ENCODE peak calls at places on chromosomes 3 and 15, in ten cellular contexts. X is GM06990; C is NCI-H1694 treated with DMSO at 0.1 percent for 48 hours; J is activated CD4-positive, alpha-beta T cell treated with anti-CD3 and anti-CD28 coated beads, Interleukin-2, amount 50 U/mL, for 1 hour; W is omental fat pad; E is effector CD4-positive, alpha-beta T cell; M is SJSA1; P is M059J; Q is sciatic nerve; F is astrocyte of the hippocampus. K is an unnamed sample.

GRCh38 chr3:66396161-66396760 is 104.6 kb downstream of the LRIG1 start:
- DNase-seq in E (no peak), Q (peak), J (no peak), X (no peak), C (no peak), F (no peak), W (no peak), M (no peak), P (no peak), K (no peak)

GRCh38 chr3:102235679-102236078 is 199.1 kb upstream of the ZPLD1 start:
- DNase-seq in Q (no peak), M (peak), C (no peak), P (peak), W (no peak), X (no peak), F (peak), J (no peak), E (no peak), K (peak)

GRCh38 chr3:60469481-60469880 is 781.8 kb downstream of the FHIT start:
- DNase-seq in J (no peak), X (no peak), C (no peak), Q (no peak), W (no peak), F (no peak), M (no peak), E (no peak), P (no peak), K (no peak)

GRCh38 chr3:31968927-31969418 is 12.1 kb downstream of the OSBPL10 start:
- DNase-seq in Q (no peak), M (peak), W (no peak), X (no peak), F (peak), P (peak), E (no peak), J (no peak), C (no peak), K (peak)

GRCh38 chr3:127170794-127171193 is 22.1 kb upstream of the PRR23E start:
- DNase-seq in C (peak), M (no peak), P (peak), X (no peak), E (no peak), F (peak), J (no peak), W (no peak), Q (no peak), K (peak)

GRCh38 chr15:39942101-39942752 is 8.3 kb downstream of the EIF2AK4 start:
- DNase-seq in Q (no peak), E (no peak), C (no peak), X (no peak), W (no peak), J (no peak), M (no peak), P (no peak), F (peak), K (no peak)

GRCh38 chr15:27418729-27419128 is 447.7 kb downstream of the GABRG3 start:
- DNase-seq in E (no peak), C (no peak), Q (no peak), X (no peak), J (no peak), F (peak), M (no peak), P (no peak), W (no peak), K (peak)

GRCh38 chr3:71511446-71511845 is 72.1 kb downstream of the FOXP1 start:
- DNase-seq in M (no peak), C (no peak), F (no peak), X (no peak), Q (no peak), E (no peak), P (no peak), W (no peak), J (no peak), K (no peak)

GRCh38 chr15:91849180-91849579 is 4.3 kb upstream of the SLCO3A1 start:
- DNase-seq in F (no peak), E (no peak), X (no peak), J (no peak), W (no peak), P (no peak), Q (no peak), C (no peak), M (no peak), K (no peak)

GRCh38 chr15:58203537-58203936 is 65.4 kb downstream of the AQP9 start:
- DNase-seq in Q (no peak), M (peak), J (no peak), P (peak), C (no peak), F (peak), X (no peak), E (no peak), W (no peak), K (peak)

GRCh38 chr3:169545606-169546005 is 117.9 kb downstream of the MECOM start:
- DNase-seq in J (no peak), P (peak), E (no peak), F (no peak), W (no peak), C (no peak), X (no peak), M (no peak), Q (no peak), K (no peak)

GRCh38 chr15:63189955-63190691 is 717 bp downstream of the RAB8B start:
- DNase-seq in E (no peak), X (no peak), F (no peak), J (no peak), C (no peak), Q (no peak), P (peak), M (no peak), W (no peak), K (peak)

GRCh38 chr3:9229886-9230285 is 19.6 kb downstream of the SRGAP3 start:
- DNase-seq in Q (no peak), P (no peak), E (no peak), F (no peak), M (no peak), X (no peak), W (no peak), C (no peak), J (no peak), K (no peak)

K was measured in left kidney.